ENCODE peak calls at places on chromosomes 1 and 21, in nine cellular contexts. T, Z, M, D, L, J, W, F and C are unnamed samples.

GRCh38 chr1:237702161-237702560 is 188.6 kb downstream of the ZP4 start:
- DNase-seq in T (no peak), Z (no peak), M (no peak), D (no peak), L (no peak), J (no peak), W (no peak), F (no peak), C (no peak)

GRCh38 chr1:77948841-77949424 is 29.9 kb downstream of the FUBP1 start:
- DNase-seq in T (no peak), Z (no peak), M (no peak), D (peak; percentile 3), L (no peak), J (no peak), W (no peak), F (no peak), C (no peak)

GRCh38 chr1:116817582-116818064 is 63.4 kb downstream of the CD2 start:
- DNase-seq in T (peak; percentile 67), Z (peak; percentile 47), M (peak; percentile 18), D (peak; percentile 75), L (no peak), J (no peak), W (no peak), F (no peak), C (no peak)

GRCh38 chr1:225896937-225897549 is 8.1 kb upstream of the LEFTY1 start:
- DNase-seq in T (no peak), Z (peak; percentile 77), M (peak; percentile 67), D (peak; percentile 10), L (no peak), J (no peak), W (no peak), F (no peak), C (no peak)

GRCh38 chr1:31666290-31666963 is 21.8 kb upstream of the PEF1 start:
- DNase-seq in T (peak; percentile 80), Z (peak; percentile 81), M (peak; percentile 43), D (no peak), L (no peak), J (no peak), W (no peak), F (peak; percentile 21), C (peak; percentile 59)

GRCh38 chr1:93876284-93876683 is 2.7 kb downstream of the DNTTIP2 start:
- DNase-seq in T (no peak), Z (no peak), M (no peak), D (no peak), L (no peak), J (no peak), W (no peak), F (no peak), C (no peak)

GRCh38 chr1:91752324-91752723 is 133.6 kb downstream of the TGFBR3 start:
- DNase-seq in T (no peak), Z (no peak), M (no peak), D (no peak), L (no peak), J (no peak), W (no peak), F (no peak), C (peak; percentile 13)

GRCh38 chr1:87961992-87962391 is 633.3 kb downstream of the LMO4 start:
- DNase-seq in T (no peak), Z (no peak), M (no peak), D (no peak), L (no peak), J (no peak), W (no peak), F (no peak), C (no peak)

GRCh38 chr21:44370027-44370735 is 16.8 kb downstream of the TRPM2 start:
- DNase-seq in T (peak; percentile 54), Z (no peak), M (no peak), D (no peak), L (no peak), J (no peak), W (peak; percentile 74), F (no peak), C (peak; percentile 82)
- TF ChIP-seq POLR2A in T (no peak), Z (no peak), M (no peak), D (no peak), L (no peak), J (no peak), W (no peak), F (no peak), C (no peak)

DNA sequence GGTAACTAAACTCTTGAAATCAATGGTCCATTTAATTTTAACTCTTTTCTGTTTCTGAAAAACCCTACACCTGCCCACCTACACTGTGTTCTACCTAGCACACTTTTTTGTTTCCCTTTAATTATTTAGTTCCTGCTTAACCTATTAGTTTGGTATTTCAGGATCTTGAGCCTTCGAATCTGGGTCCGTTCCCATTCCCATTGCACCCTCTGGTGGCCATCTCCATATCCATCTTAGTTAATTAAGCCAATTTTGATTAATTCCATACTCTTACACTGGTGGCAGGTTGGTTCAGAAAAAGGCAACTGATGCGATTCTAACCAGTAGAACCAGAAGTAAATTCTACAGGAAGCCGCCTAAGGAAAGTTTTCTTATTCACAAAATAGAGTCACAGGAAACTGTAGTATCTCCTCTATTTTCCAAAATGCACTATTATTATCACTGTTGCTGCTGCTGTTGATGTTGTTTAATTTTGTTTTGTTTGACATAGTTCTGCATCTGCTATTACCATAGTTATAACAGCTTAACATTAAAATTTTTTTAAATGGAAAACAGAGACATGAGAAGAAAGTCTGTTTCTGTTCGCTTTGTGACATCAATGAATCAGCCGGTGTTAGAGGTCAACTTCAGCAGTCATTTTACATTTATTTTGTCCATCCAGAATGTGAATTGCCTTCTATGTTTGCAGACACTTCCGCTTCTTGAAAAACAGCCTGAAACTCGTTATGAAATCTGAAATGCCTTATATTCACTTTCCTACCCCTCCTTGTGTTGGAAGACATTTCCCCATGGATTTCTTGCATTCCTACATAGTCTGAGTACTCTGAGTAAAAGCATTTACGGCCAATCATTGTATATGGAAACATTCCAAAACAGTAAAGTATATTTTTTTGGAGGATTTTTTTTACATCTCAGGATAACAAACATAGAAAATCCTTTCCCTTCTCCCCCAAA is 115.5 kb upstream of the NCAM2 start:
- DNase-seq in T (no peak), Z (peak; percentile 21), M (no peak), D (peak; percentile 8), L (no peak), J (no peak), W (no peak), F (peak; percentile 46), C (no peak)
- TF ChIP-seq CTCF in T (peak; percentile 14), Z (peak; percentile 37), M (no peak), D (peak; percentile 29), L (peak; percentile 25), J (peak; percentile 57), W (no peak), F (peak; percentile 50), C (no peak)

DNA sequence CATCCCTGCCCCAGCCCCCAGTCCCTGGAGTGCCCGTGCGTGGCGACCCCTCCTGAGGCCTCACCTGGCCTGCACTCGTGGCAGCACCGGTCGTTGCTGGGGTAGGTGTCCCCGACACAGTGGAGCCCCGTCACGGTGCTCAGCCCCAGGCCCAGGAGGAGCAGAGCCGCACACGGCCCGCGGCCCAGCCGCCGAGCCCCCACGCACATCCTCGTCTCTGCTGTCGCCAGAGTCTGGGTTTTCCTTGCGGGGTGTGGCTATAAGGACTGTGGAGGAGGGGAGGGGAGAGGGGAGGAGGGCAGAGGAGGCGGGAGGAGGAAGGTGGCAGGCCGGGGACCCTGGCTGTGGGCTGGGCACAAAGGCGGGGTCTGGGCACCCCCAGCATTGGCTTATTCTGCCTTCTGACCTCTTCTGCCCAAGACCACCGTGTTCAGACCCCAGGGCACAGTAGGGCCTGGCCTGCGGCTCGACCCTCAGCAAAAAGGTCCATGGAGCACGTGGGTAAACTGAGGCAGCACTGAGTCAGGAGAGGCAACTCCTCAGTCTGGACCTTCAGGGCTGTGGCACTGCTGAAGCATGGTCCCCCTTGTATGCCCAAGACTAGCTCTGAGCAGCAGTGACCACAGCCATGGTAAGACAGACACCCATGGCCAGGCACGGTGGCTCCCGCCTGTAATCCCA is at the start of gene TNFRSF4:
- DNase-seq in T (no peak), Z (no peak), M (no peak), D (no peak), L (no peak), J (no peak), W (no peak), F (no peak), C (no peak)
- TF ChIP-seq POLR2A in T (no peak), Z (no peak), M (no peak), D (no peak), L (no peak), J (no peak), W (no peak), F (no peak), C (no peak)

DNA sequence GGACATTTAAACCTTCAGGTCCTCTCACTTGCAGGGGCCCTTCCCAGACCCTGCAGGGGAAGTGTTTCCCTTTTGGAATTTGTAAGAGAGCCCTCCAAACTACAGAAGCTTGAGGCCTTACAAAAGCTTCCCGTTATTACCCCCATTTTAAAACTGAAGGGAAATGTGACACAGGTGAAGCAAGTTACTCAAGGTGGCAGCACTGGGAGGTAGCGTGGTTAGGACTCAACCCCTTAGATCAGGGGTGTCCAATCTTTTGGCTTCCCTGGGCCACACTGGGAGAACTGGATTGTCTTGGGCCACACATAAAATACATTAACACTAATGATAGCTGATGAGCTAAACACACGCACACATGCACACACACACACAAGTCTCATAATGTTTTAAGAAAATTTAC is 15.8 kb upstream of the ZC3H12A start:
- DNase-seq in T (no peak), Z (no peak), M (no peak), D (no peak), L (no peak), J (no peak), W (no peak), F (no peak), C (no peak)
- TF ChIP-seq CTCF in T (no peak), Z (no peak), M (no peak), D (no peak), L (no peak), J (no peak), W (no peak), F (no peak), C (no peak)

DNA sequence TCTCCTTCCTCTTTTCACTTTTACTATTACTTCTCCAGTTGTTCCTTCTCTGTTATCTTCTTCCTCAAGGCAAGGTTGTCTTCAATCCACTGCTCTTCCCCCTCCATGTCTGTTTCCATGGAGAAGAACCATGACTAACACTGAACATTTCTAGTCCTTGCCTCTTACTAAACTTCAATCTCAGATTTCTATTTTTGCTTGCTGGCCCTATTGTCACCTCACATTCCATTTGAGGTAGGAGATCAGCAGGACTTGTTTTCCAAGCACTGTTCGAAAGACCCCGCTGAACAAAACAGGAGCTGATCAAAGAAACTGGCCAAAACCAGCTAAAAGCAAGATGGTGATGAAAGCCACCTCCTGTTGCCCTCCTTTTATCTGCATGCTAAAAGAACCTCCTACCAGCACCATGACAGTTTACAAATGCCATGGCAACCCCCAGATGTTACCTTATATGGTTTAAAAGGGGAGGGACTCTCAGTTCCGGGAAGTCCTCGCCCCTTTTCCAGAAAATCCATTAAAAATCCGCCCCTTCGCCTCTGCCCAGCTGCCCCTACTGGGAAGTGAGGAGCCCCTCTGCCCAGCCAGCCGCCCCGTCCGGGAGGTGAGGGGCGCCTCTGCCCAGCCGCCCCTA is 22.6 kb downstream of the GON4L start:
- DNase-seq in T (no peak), Z (no peak), M (no peak), D (no peak), L (no peak), J (no peak), W (no peak), F (no peak), C (peak; percentile 31)
- TF ChIP-seq POLR2A in T (no peak), Z (no peak), M (no peak), D (no peak), L (no peak), J (no peak), W (no peak), F (no peak), C (no peak)